ENCODE peak calls at places on chromosome 13, in nine cellular contexts. S, F, H, V, O, A, L, X and D are unnamed samples.

GRCh38 chr13:57627663-57628062 is 3.9 kb upstream of the PCDH17 start:
- DNase-seq in A (peak; percentile 20), H (no peak), O (no peak), V (no peak), F (no peak), X (no peak), L (peak; percentile 49), S (no peak), D (no peak)

GRCh38 chr13:65913173-65913572 is 1317.0 kb downstream of the PCDH9 start:
- DNase-seq in F (no peak), O (no peak), X (no peak), A (no peak), S (no peak), L (no peak), H (no peak), V (no peak), D (no peak)

GRCh38 chr13:44365008-44365407 is 8.6 kb upstream of the SERP2 start:
- DNase-seq in L (no peak), S (no peak), O (no peak), H (no peak), X (no peak), A (no peak), V (no peak), F (no peak), D (no peak)

GRCh38 chr13:22189176-22190048 is 518.5 kb downstream of the FGF9 start:
- DNase-seq in A (no peak), L (no peak), F (no peak), H (no peak), S (no peak), X (no peak), V (no peak), O (no peak), D (no peak)

GRCh38 chr13:37306778-37307544 is 201.5 kb upstream of the CSNK1A1L start:
- DNase-seq in S (no peak), H (no peak), V (no peak), X (no peak), L (no peak), A (no peak), F (no peak), O (no peak), D (no peak)

GRCh38 chr13:42574011-42574410 is at the start of gene TNFSF11:
- DNase-seq in H (no peak), F (no peak), O (no peak), X (no peak), V (no peak), S (no peak), A (no peak), L (no peak), D (no peak)

GRCh38 chr13:40478775-40479174 is 187.7 kb downstream of the FOXO1 start:
- DNase-seq in L (no peak), F (no peak), H (no peak), A (no peak), V (no peak), X (no peak), S (no peak), O (no peak), D (no peak)

GRCh38 chr13:48405865-48406264 is 7.0 kb downstream of the LPAR6 start:
- DNase-seq in S (no peak), L (no peak), A (no peak), O (no peak), X (no peak), H (no peak), V (no peak), F (no peak), D (no peak)

GRCh38 chr13:36533806-36534205 is 101.5 kb downstream of the CCNA1 start:
- DNase-seq in L (no peak), F (no peak), X (no peak), H (no peak), S (no peak), A (no peak), O (no peak), V (no peak), D (no peak)

GRCh38 chr13:74024314-74024713 is 109.9 kb downstream of the KLF12 start:
- DNase-seq in S (no peak), O (no peak), F (no peak), X (no peak), A (no peak), H (no peak), L (no peak), V (no peak), D (no peak)

GRCh38 chr13:99606322-99607089 is 105.2 kb downstream of the TM9SF2 start:
- DNase-seq in X (peak; percentile 85), F (peak; percentile 93), V (no peak), H (peak; percentile 93), L (peak; percentile 97), S (peak; percentile 91), A (peak; percentile 83), O (peak; percentile 93), D (peak; percentile 92)
- TF ChIP-seq POLR2A in X (peak; percentile 77), F (peak; percentile 35), V (peak; percentile 94), H (peak; percentile 50), L (peak; percentile 78), S (no peak), A (peak; percentile 87), O (peak; percentile 33), D (peak; percentile 57)

DNA sequence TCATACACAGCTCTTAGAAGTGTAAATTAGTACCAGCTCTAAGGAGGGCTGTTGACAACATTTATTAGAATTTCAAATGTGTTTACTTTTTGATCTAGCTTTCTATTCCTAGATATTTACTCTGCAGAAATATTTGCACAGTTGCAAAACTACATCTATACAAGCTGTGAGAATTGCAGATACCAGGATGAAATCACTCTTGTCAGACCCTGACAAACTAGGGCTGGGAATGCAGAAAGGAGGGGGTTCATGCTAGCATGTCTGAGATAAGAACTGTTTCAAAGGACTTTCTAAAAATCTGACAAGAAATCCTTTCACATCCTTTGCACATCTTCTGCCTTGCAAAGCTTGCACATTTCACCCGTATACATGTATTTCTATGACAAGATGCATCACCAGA is 11.8 kb upstream of the PABPC3 start:
- DNase-seq in A (no peak), X (no peak), L (no peak), F (no peak), H (no peak), V (no peak), S (no peak), O (no peak), D (no peak)
- TF ChIP-seq POLR2A in A (no peak), X (no peak), L (no peak), F (no peak), H (no peak), V (no peak), S (no peak), O (no peak), D (no peak)

GRCh38 chr13:30673669-30674521 is 56.2 kb downstream of the USPL1 start:
- DNase-seq in O (peak; percentile 92), F (peak; percentile 88), X (peak; percentile 61), H (peak; percentile 93), A (peak; percentile 88), S (peak; percentile 82), L (peak; percentile 95), V (peak; percentile 67), D (peak; percentile 94)
- TF ChIP-seq POLR2A in O (no peak), F (no peak), X (no peak), H (peak; percentile 15), A (peak; percentile 37), S (no peak), L (peak; percentile 34), V (peak; percentile 57), D (no peak)

DNA sequence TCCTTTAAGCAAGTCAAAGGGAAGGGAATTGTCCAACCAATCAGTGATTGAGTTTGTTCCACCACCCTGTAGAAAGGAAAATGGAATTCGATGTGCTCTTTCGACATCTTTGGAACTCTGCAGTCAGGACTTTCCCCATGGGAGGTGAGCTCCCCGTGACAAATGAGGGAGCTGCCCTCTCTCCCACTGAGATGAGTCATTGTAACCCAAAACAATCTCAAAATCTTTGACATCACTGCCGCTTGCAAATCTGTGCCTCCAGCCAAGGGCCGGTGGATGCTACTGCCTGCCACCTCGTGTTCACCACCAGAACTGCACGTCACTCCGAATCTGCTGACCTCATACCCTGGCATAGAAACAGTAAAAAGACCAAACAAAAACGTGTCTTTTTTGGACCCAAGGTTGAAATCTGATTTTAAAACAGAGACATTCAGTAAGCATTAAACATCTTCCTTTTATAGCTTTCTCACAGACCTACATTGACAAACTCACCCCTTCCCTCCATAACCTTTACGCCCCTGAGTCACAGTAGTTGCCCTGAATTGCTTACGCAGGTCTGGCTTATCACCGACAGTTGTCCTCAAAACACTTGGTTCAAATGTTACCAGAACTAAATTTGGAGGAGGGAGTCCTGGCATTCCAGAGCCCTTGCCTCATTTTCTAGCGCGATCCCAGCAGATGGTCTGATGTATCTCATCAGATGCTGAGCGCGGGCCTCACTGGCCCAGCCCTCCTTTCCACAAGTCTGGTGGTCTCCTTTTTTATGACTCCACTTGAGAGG is 105.2 kb downstream of the COL4A2 start:
- DNase-seq in L (peak; percentile 78), A (peak; percentile 90), V (peak; percentile 40), H (peak; percentile 82), X (peak; percentile 87), F (peak; percentile 88), S (peak; percentile 86), O (peak; percentile 90), D (peak; percentile 83)
- TF ChIP-seq POLR2A in L (no peak), A (no peak), V (no peak), H (no peak), X (no peak), F (no peak), S (no peak), O (no peak), D (no peak)